ENCODE peak calls at places on chromosomes 4 and X, in seven cellular contexts. D is vagina, B is PC-3, L is left ventricle myocardium inferior, S is WTC11, N is endodermal cell, G is GM10248. J is an unnamed sample.

GRCh38 chr4:142324572-142324971 is 521.5 kb downstream of the INPP4B start:
- DNase-seq in D (no peak), B (no peak), L (no peak), S (no peak), N (no peak), G (no peak), J (no peak)

GRCh38 chrX:9605484-9605883 is 140.6 kb downstream of the TBL1X start:
- DNase-seq in D (no peak), B (no peak), L (no peak), S (no peak), N (no peak), G (no peak), J (no peak)

GRCh38 chrX:109294097-109294815 is 187.6 kb downstream of the GUCY2F start:
- DNase-seq in D (no peak), B (no peak), L (no peak), S (no peak), N (no peak), G (no peak), J (no peak)

GRCh38 chr4:1367230-1367935 is 20.4 kb downstream of the UVSSA start:
- DNase-seq in D (no peak), B (no peak), L (peak), S (no peak), N (no peak), G (no peak), J (no peak)

GRCh38 chrX:470686-471085 is 84.0 kb upstream of the PPP2R3B start:
- DNase-seq in D (no peak), B (no peak), L (no peak), S (no peak), N (peak), G (no peak), J (no peak)

GRCh38 chrX:43559643-43560042 is 96.5 kb upstream of the MAOA start:
- DNase-seq in D (no peak), B (peak), L (peak), S (peak), N (peak), G (no peak), J (no peak)

GRCh38 chr4:14837860-14838259 is 164.4 kb upstream of the CPEB2 start:
- DNase-seq in D (no peak), B (no peak), L (no peak), S (peak), N (no peak), G (no peak), J (no peak)

GRCh38 chrX:145533534-145533933 is 284.1 kb upstream of the SLITRK2 start:
- DNase-seq in D (no peak), B (no peak), L (no peak), S (no peak), N (no peak), G (no peak), J (no peak)

GRCh38 chrX:24260827-24261550 is 52.9 kb downstream of the SUPT20HL2 start:
- DNase-seq in D (no peak), B (no peak), L (no peak), S (no peak), N (no peak), G (no peak), J (no peak)

GRCh38 chrX:48505481-48505880 is 3.3 kb upstream of the PORCN start:
- DNase-seq in D (no peak), B (no peak), L (no peak), S (no peak), N (no peak), G (no peak), J (no peak)

GRCh38 chrX:18160369-18160768 is 60.3 kb downstream of the BEND2 start:
- DNase-seq in D (no peak), B (no peak), L (no peak), S (no peak), N (no peak), G (no peak), J (no peak)

GRCh38 chr4:147056951-147057630 is 111.4 kb upstream of the TTC29 start:
- DNase-seq in D (no peak), B (peak), L (no peak), S (no peak), N (no peak), G (no peak), J (no peak)

GRCh38 chr4:73816814-73817213 is 19.7 kb upstream of the CXCL6 start:
- DNase-seq in D (no peak), B (peak), L (no peak), S (no peak), N (no peak), G (no peak), J (no peak)

GRCh38 chr4:25113915-25114904 is 46.0 kb downstream of the SEPSECS start:
- DNase-seq in D (no peak), B (peak), L (no peak), S (no peak), N (no peak), G (no peak), J (no peak)

GRCh38 chr4:21949073-21949457 is 493 bp upstream of the KCNIP4 start:
- DNase-seq in D (no peak), B (no peak), L (no peak), S (no peak), N (no peak), G (no peak), J (no peak)

GRCh38 chrX:136046295-136046894 is 61.2 kb downstream of the SLC9A6 start:
- DNase-seq in D (no peak), B (peak), L (no peak), S (no peak), N (no peak), G (no peak), J (no peak)

GRCh38 chr4:180052629-180053028 is 2190.6 kb upstream of the TENM3 start:
- DNase-seq in D (no peak), B (no peak), L (no peak), S (no peak), N (no peak), G (no peak), J (no peak)

GRCh38 chr4:99934891-99935290 is 11.5 kb downstream of the DNAJB14 start:
- DNase-seq in D (no peak), B (no peak), L (no peak), S (no peak), N (no peak), G (no peak), J (no peak)

GRCh38 chr4:173752610-173753009 is 222.6 kb upstream of the HAND2 start:
- DNase-seq in D (no peak), B (peak), L (no peak), S (peak), N (peak), G (peak), J (no peak)

GRCh38 chr4:121674696-121675095 is 22.1 kb downstream of the ANXA5 start:
- DNase-seq in D (no peak), B (no peak), L (no peak), S (no peak), N (no peak), G (no peak), J (no peak)

GRCh38 chr4:1357356-1358248 is 10.6 kb downstream of the UVSSA start:
- DNase-seq in D (no peak), B (no peak), L (no peak), S (no peak), N (no peak), G (no peak), J (no peak)

GRCh38 chrX:54042609-54043010 is 1.7 kb downstream of the PHF8 start:
- DNase-seq in D (no peak), B (peak), L (peak), S (peak), N (peak), G (peak), J (peak)

GRCh38 chr4:12421364-12421763 is 992.7 kb upstream of the HS3ST1 start:
- DNase-seq in D (no peak), B (no peak), L (no peak), S (no peak), N (no peak), G (no peak), J (no peak)

GRCh38 chrX:11321986-11322385 is 28.8 kb downstream of the AMELX start:
- DNase-seq in D (no peak), B (no peak), L (no peak), S (no peak), N (no peak), G (no peak), J (no peak)

GRCh38 chrX:120309873-120310730 is 1.2 kb downstream of the TMEM255A start:
- DNase-seq in D (no peak), B (peak), L (no peak), S (peak), N (peak), G (no peak), J (no peak)

GRCh38 chrX:117936162-117936561 is 180.4 kb downstream of the KLHL13 start:
- DNase-seq in D (no peak), B (peak), L (no peak), S (no peak), N (no peak), G (no peak), J (no peak)
- TF ChIP-seq CTCF in D (no peak), B (no peak), L (no peak), S (no peak), N (no peak), G (no peak), J (no peak)

GRCh38 chrX:155864655-155865054 is 16.5 kb upstream of the VAMP7 start:
- DNase-seq in D (no peak), B (peak), L (no peak), S (no peak), N (no peak), G (no peak), J (no peak)
- TF ChIP-seq CTCF in D (no peak), B (peak), L (no peak), S (no peak), N (peak), G (no peak), J (no peak)

GRCh38 chrX:102840871-102841705 is 96.0 kb upstream of the RAB40AL start:
- DNase-seq in D (no peak), B (peak), L (no peak), S (no peak), N (no peak), G (no peak), J (no peak)
- TF ChIP-seq CTCF in D (no peak), B (peak), L (no peak), S (peak), N (peak), G (no peak), J (peak)

DNA sequence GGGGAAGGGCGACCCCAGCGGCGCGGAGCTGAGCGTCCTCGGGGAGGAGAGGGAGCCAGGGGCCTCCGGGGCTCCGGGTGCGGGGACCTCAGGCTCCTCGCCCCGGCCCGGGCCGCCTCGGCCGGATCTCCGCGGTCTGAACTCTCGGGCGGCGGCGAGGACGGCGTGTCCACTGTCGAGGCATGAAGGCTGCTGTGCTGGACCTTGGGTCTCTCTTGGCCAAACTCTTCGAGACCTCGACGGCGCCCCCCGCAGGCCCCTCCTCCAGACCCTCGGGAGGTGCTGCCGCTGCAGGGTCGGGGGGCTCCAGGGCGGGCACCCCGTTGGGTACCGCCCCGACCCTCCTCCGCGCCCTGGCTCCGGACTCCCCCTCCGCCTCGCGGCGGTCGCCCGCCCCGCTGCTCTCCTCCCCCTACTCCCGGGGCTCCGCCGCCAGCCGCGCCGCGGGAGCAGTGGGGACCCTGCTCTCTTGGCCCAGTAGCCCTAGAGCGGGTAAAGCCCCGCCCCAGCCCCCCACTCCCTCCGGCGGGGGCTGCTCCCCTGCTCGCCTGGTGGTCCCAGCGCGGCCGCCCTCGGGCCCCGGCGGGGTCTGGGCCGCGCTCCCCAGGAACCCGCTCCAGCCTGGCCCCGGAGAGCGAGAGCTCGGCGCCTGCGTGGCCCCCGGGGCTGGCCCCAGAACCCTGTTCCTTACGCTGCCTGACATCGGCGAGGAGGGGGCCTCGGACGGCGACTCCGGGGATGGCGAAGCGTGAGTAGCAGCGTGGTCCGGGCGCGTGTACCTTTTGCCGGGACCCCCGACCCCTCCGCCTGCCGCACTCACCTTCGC is 604 bp downstream of the FAM149A start:
- DNase-seq in D (no peak), B (no peak), L (no peak), S (peak), N (peak), G (peak), J (peak)
- TF ChIP-seq CTCF in D (no peak), B (no peak), L (no peak), S (no peak), N (peak), G (no peak), J (no peak)